ENCODE peak calls at places on chromosomes 11 and 22, in nine cellular contexts. A, B, U, I, D, Z, L, K and E are unnamed samples.

GRCh38 chr11:44718612-44719390 is 8.0 kb upstream of the TSPAN18 start:
- DNase-seq in Z (no peak), B (no peak), A (no peak), D (no peak), U (no peak), I (no peak), L (no peak), K (no peak), E (no peak)

GRCh38 chr11:19827399-19828135 is 114.9 kb downstream of the NAV2 start:
- DNase-seq in A (no peak), U (no peak), B (no peak), I (no peak), Z (no peak), D (no peak), K (no peak), L (no peak), E (peak; percentile 30)

GRCh38 chr11:73243093-73243485 is 25.0 kb downstream of the P2RY2 start:
- DNase-seq in K (no peak), L (no peak), I (no peak), A (no peak), Z (no peak), U (no peak), B (no peak), D (no peak), E (no peak)

GRCh38 chr11:63017306-63017974 is 1.8 kb upstream of the SLC22A8 start:
- DNase-seq in K (no peak), A (no peak), U (no peak), L (no peak), I (no peak), B (no peak), D (no peak), Z (no peak), E (no peak)

GRCh38 chr11:73271936-73272679 is at the start of gene P2RY6:
- DNase-seq in A (peak; percentile 11), I (peak; percentile 60), U (peak; percentile 58), D (peak; percentile 36), L (no peak), Z (no peak), K (no peak), B (no peak), E (peak; percentile 14)

GRCh38 chr11:11659567-11660341 is 37.9 kb upstream of the GALNT18 start:
- DNase-seq in I (no peak), U (no peak), A (no peak), D (no peak), Z (no peak), K (no peak), L (no peak), B (no peak), E (peak; percentile 37)

GRCh38 chr11:36356201-36356600 is 60.1 kb downstream of the PRR5L start:
- DNase-seq in D (peak; percentile 23), Z (no peak), A (no peak), L (peak; percentile 57), K (peak; percentile 39), B (no peak), U (no peak), I (no peak), E (no peak)

GRCh38 chr11:113991170-113991569 is 16.3 kb downstream of the HTR3A start:
- DNase-seq in Z (peak; percentile 27), U (peak; percentile 77), D (peak; percentile 65), K (no peak), I (peak; percentile 8), L (no peak), B (peak; percentile 42), A (no peak), E (no peak)

GRCh38 chr11:60978546-60979380 is 7.3 kb downstream of the CD6 start:
- DNase-seq in L (peak; percentile 21), K (no peak), U (no peak), I (no peak), A (no peak), D (peak; percentile 17), Z (no peak), B (no peak), E (no peak)

GRCh38 chr22:41661713-41662112 is 27.0 kb downstream of the SNU13 start:
- DNase-seq in D (no peak), Z (no peak), U (no peak), L (no peak), K (no peak), A (no peak), B (no peak), I (no peak), E (no peak)

GRCh38 chr11:20278727-20279126 is 84.8 kb upstream of the HTATIP2 start:
- DNase-seq in K (peak; percentile 38), D (peak; percentile 2), Z (no peak), U (no peak), B (no peak), I (no peak), A (no peak), L (no peak), E (no peak)

GRCh38 chr11:75867778-75868374 is 52.9 kb downstream of the UVRAG start:
- DNase-seq in I (peak; percentile 62), B (peak; percentile 32), L (peak; percentile 24), K (peak; percentile 51), A (peak; percentile 20), D (peak; percentile 74), U (peak; percentile 71), Z (no peak), E (no peak)

GRCh38 chr11:77040889-77041288 is 6.7 kb downstream of the B3GNT6 start:
- DNase-seq in B (no peak), K (no peak), A (no peak), I (no peak), U (no peak), L (no peak), Z (no peak), D (no peak), E (no peak)

GRCh38 chr11:77040401-77040777 is 6.2 kb downstream of the B3GNT6 start:
- DNase-seq in Z (no peak), K (no peak), I (no peak), D (no peak), B (no peak), A (no peak), L (no peak), U (no peak), E (no peak)

GRCh38 chr11:77038825-77039326 is 4.7 kb downstream of the B3GNT6 start:
- DNase-seq in D (no peak), I (no peak), B (no peak), K (peak; percentile 39), A (no peak), Z (no peak), U (no peak), L (no peak), E (no peak)

GRCh38 chr11:77038029-77038824 is 4.0 kb downstream of the B3GNT6 start:
- DNase-seq in K (no peak), B (no peak), D (no peak), Z (no peak), L (no peak), U (no peak), A (no peak), I (peak; percentile 29), E (no peak)

GRCh38 chr11:77039491-77040400 is 5.5 kb downstream of the B3GNT6 start:
- DNase-seq in U (peak; percentile 59), B (peak; percentile 18), A (no peak), Z (no peak), K (peak; percentile 66), I (peak; percentile 33), D (peak; percentile 51), L (no peak), E (peak; percentile 65)
- TF ChIP-seq CTCF in U (peak; percentile 54), B (no peak), A (peak; percentile 50), Z (peak; percentile 40), K (peak; percentile 27), I (peak; percentile 50), D (peak; percentile 63), L (peak; percentile 36), E (peak; percentile 61)

GRCh38 chr22:26585104-26585790 is 4.7 kb downstream of the TPST2 start:
- DNase-seq in D (peak; percentile 78), L (no peak), K (no peak), B (peak; percentile 94), U (peak; percentile 62), I (peak; percentile 79), Z (peak; percentile 78), A (no peak), E (no peak)
- TF ChIP-seq CTCF in D (peak; percentile 20), L (no peak), K (no peak), B (no peak), U (no peak), I (no peak), Z (peak; percentile 49), A (no peak), E (no peak)

GRCh38 chr22:21020802-21021429 is 6.0 kb downstream of the P2RX6 start:
- DNase-seq in U (no peak), A (no peak), Z (no peak), D (no peak), B (no peak), I (no peak), K (peak; percentile 75), L (no peak), E (no peak)
- TF ChIP-seq CTCF in U (peak; percentile 26), A (peak; percentile 54), Z (peak; percentile 27), D (peak; percentile 51), B (no peak), I (peak; percentile 42), K (peak; percentile 23), L (peak; percentile 46), E (peak; percentile 22)

GRCh38 chr22:20315337-20316216 is 4.3 kb downstream of the DGCR6L start:
- DNase-seq in A (no peak), L (no peak), B (no peak), Z (no peak), K (no peak), I (no peak), D (no peak), U (no peak), E (no peak)

GRCh38 chr22:20316217-20316843 is 3.5 kb downstream of the DGCR6L start:
- DNase-seq in L (no peak), K (no peak), A (no peak), Z (no peak), U (no peak), B (no peak), D (no peak), I (no peak), E (no peak)

GRCh38 chr22:20316844-20317401 is 2.9 kb downstream of the DGCR6L start:
- DNase-seq in U (no peak), L (no peak), A (no peak), D (no peak), Z (no peak), I (no peak), K (no peak), B (no peak), E (no peak)

GRCh38 chr22:20319745-20320658 is at the start of gene DGCR6L:
- DNase-seq in I (peak; percentile 93), K (peak; percentile 99), L (peak; percentile 62), B (peak; percentile 95), Z (peak; percentile 98), D (peak; percentile 94), U (peak; percentile 97), A (no peak), E (peak; percentile 96)

DNA sequence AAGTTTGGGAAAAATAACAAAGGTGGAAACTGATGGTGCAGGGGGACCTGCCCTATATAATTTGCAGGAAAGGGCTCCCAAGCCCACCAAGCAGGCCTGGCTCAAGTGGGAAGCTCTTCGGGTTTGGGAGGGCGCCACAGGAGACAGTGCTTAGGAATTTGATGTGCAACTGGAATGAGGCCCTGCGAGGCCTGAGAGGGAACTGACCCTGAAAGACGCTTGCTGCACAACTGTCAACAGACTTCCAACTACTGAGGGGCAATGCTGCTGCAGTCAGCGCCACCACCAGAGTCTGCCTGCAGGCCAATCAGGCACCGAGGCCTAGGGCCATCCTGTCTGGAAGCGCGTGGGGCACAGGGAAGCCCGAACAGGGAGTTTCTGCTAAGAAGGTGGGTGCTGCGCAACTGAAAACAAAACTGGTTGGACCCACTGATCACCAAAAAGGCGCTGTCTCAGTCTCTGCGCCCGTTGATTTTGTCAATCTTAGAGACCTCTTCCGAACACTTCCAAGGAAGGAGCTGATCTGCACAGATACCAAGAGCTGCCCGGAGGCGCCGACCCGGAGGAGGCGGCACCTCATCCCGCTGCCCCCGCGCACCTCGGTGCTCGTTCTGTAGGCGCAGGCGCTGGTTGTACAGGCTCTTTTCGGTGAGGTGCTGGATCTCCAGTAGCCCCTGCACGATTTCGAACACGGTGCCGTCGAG is 667 bp downstream of the DGCR6L start:
- DNase-seq in B (no peak), D (peak; percentile 20), I (no peak), K (no peak), U (no peak), A (no peak), Z (no peak), L (no peak), E (no peak)
- TF ChIP-seq CTCF in B (no peak), D (no peak), I (no peak), K (no peak), U (no peak), A (no peak), Z (no peak), L (no peak), E (no peak)